ENCODE peak calls at places on chromosomes 16 and 17, in nine cellular contexts. H, U, D, F, V, B, W, A and Z are unnamed samples.
A peak's percentile ranks its signal among the peaks of the same experiment; 100 is the strongest.

GRCh38 chr17:64123114-64123513 is 6.8 kb downstream of the ERN1 start:
- DNase-seq in H (no peak), U (no peak), D (no peak), F (no peak), V (no peak), B (no peak), W (no peak), A (no peak), Z (no peak)

GRCh38 chr16:67900156-67900555 is 7.1 kb downstream of the PSKH1 start:
- DNase-seq in H (no peak), U (no peak), D (no peak), F (no peak), V (no peak), B (no peak), W (no peak), A (no peak), Z (no peak)

GRCh38 chr16:66923866-66924265 is 1.5 kb downstream of the RRAD start:
- DNase-seq in H (no peak), U (no peak), D (no peak), F (no peak), V (no peak), B (no peak), W (no peak), A (no peak), Z (no peak)

GRCh38 chr17:53193044-53193443 is 629.7 kb upstream of the KIF2B start:
- DNase-seq in H (no peak), U (no peak), D (no peak), F (no peak), V (no peak), B (no peak), W (no peak), A (no peak), Z (peak; percentile 1)

GRCh38 chr17:65163990-65164495 is 26.9 kb downstream of the RGS9 start:
- DNase-seq in H (peak; percentile 74), U (peak; percentile 59), D (no peak), F (no peak), V (peak; percentile 81), B (no peak), W (no peak), A (no peak), Z (peak; percentile 44)

GRCh38 chr17:83155128-83156081 is 76.0 kb downstream of the METRNL start:
- DNase-seq in H (peak; percentile 19), U (no peak), D (no peak), F (no peak), V (no peak), B (no peak), W (peak; percentile 44), A (no peak), Z (no peak)

GRCh38 chr17:31394544-31394943 is 3.1 kb downstream of the RAB11FIP4 start:
- DNase-seq in H (peak; percentile 79), U (no peak), D (peak; percentile 57), F (peak; percentile 25), V (peak; percentile 48), B (peak; percentile 39), W (no peak), A (peak; percentile 64), Z (peak; percentile 44)

GRCh38 chr16:87375426-87376135 is 8.0 kb downstream of the FBXO31 start:
- DNase-seq in H (no peak), U (peak; percentile 72), D (no peak), F (no peak), V (no peak), B (no peak), W (no peak), A (no peak), Z (peak; percentile 58)

GRCh38 chr17:31869031-31869430 is 10.0 kb upstream of the COPRS start:
- DNase-seq in H (no peak), U (no peak), D (no peak), F (no peak), V (no peak), B (no peak), W (no peak), A (no peak), Z (no peak)

GRCh38 chr16:67946128-67946569 is 2.2 kb upstream of the LCAT start:
- DNase-seq in H (no peak), U (no peak), D (no peak), F (no peak), V (no peak), B (no peak), W (no peak), A (no peak), Z (no peak)

GRCh38 chr17:58822148-58823050 is 66.7 kb downstream of the PPM1E start:
- DNase-seq in H (peak; percentile 5), U (no peak), D (no peak), F (no peak), V (no peak), B (no peak), W (no peak), A (no peak), Z (no peak)

GRCh38 chr17:50052822-50053653 is 2.9 kb upstream of the ITGA3 start:
- DNase-seq in H (no peak), U (no peak), D (no peak), F (no peak), V (no peak), B (no peak), W (peak; percentile 88), A (peak; percentile 47), Z (no peak)

GRCh38 chr16:69217433-69217832 is 30.5 kb downstream of the SNTB2 start:
- DNase-seq in H (peak; percentile 80), U (peak; percentile 49), D (peak; percentile 37), F (no peak), V (no peak), B (no peak), W (no peak), A (no peak), Z (peak; percentile 59)

GRCh38 chr17:44565866-44566443 is 8.7 kb downstream of the FZD2 start:
- DNase-seq in H (no peak), U (no peak), D (no peak), F (no peak), V (no peak), B (no peak), W (no peak), A (no peak), Z (no peak)
- TF ChIP-seq CTCF in H (peak; percentile 49), U (peak; percentile 27), D (peak; percentile 60), F (no peak), V (peak; percentile 82), B (no peak), W (no peak), A (peak; percentile 8), Z (peak; percentile 20)

GRCh38 chr17:81519284-81520020 is 6.9 kb upstream of the ACTG1 start:
- DNase-seq in H (no peak), U (peak; percentile 40), D (no peak), F (peak; percentile 63), V (peak; percentile 78), B (no peak), W (peak; percentile 40), A (peak; percentile 25), Z (peak; percentile 49)
- H3K27ac ChIP-seq in H (no peak overlapping the region), U (no peak overlapping the region), D (no peak overlapping the region), F (no peak overlapping the region), V (peak overlapping the region; percentile 89), B (no peak overlapping the region), W (peak overlapping the region; percentile 100), A (no peak overlapping the region), Z (peak overlapping the region; percentile 99)

GRCh38 chr17:10226930-10227695 is 28.7 kb upstream of the GAS7 start:
- DNase-seq in H (peak; percentile 34), U (no peak), D (no peak), F (peak; percentile 1), V (peak; percentile 21), B (no peak), W (peak; percentile 24), A (peak; percentile 53), Z (peak; percentile 68)
- TF ChIP-seq CTCF in H (peak; percentile 96), U (peak; percentile 65), D (peak; percentile 77), F (peak; percentile 59), V (peak; percentile 86), B (peak; percentile 36), W (peak; percentile 58), A (peak; percentile 83), Z (peak; percentile 75)

GRCh38 chr16:49696414-49697101 is 159.4 kb downstream of the ZNF423 start:
- DNase-seq in H (no peak), U (no peak), D (no peak), F (no peak), V (no peak), B (no peak), W (no peak), A (no peak), Z (no peak)
- H3K27ac ChIP-seq in H (no peak overlapping the region), U (no peak overlapping the region), D (no peak overlapping the region), F (no peak overlapping the region), V (no peak overlapping the region), B (no peak overlapping the region), W (no peak overlapping the region), A (no peak overlapping the region), Z (no peak overlapping the region)

GRCh38 chr16:74659041-74659440 is 7.6 kb downstream of the RFWD3 start:
- DNase-seq in H (no peak), U (no peak), D (no peak), F (no peak), V (no peak), B (no peak), W (no peak), A (no peak), Z (no peak)

GRCh38 chr16:74666010-74666421 is 661 bp downstream of the RFWD3 start:
- DNase-seq in H (no peak), U (no peak), D (no peak), F (no peak), V (no peak), B (no peak), W (no peak), A (no peak), Z (no peak)

GRCh38 chr16:74657873-74658642 is 8.6 kb downstream of the RFWD3 start:
- DNase-seq in H (no peak), U (peak; percentile 4), D (no peak), F (no peak), V (no peak), B (no peak), W (no peak), A (no peak), Z (no peak)

GRCh38 chr16:74661064-74661463 is 5.6 kb downstream of the RFWD3 start:
- DNase-seq in H (no peak), U (no peak), D (no peak), F (no peak), V (no peak), B (no peak), W (no peak), A (no peak), Z (no peak)

DNA sequence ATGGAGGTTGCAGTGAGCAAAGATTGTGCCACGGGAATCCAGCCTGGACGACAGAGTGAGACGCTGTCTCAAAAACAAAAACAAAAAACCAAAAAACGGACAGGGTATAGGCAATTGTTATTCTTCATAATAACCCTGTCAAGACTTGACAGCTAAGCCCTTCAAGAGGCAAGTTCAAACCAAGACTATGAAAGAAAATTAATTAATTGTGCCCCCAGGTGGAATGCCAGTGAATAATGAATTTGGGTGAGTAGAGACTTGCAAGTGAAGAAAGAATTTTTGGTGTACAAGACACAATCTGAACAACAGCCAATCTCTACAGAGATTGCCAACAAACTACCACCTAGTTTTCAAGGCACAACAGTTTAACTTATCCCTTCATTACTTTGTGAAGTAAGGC is 6.3 kb downstream of the RFWD3 start:
- DNase-seq in H (no peak), U (peak; percentile 57), D (no peak), F (no peak), V (no peak), B (no peak), W (no peak), A (no peak), Z (no peak)
- TF ChIP-seq CTCF in H (no peak), U (no peak), D (no peak), F (no peak), V (no peak), B (no peak), W (no peak), A (no peak), Z (no peak)

GRCh38 chr16:84194018-84194417 is 3.1 kb downstream of the ADAD2 start:
- DNase-seq in H (no peak), U (no peak), D (no peak), F (no peak), V (no peak), B (no peak), W (no peak), A (no peak), Z (no peak)
- H3K27ac ChIP-seq in H (no peak overlapping the region), U (no peak overlapping the region), D (no peak overlapping the region), F (no peak overlapping the region), V (no peak overlapping the region), B (no peak overlapping the region), W (no peak overlapping the region), A (no peak overlapping the region), Z (no peak overlapping the region)